ENCODE peak calls at places on chromosome 15, in eight cellular contexts. C is mesenchymal stem cell, T is psoas muscle, G is endodermal cell, N is esophagus muscularis mucosa, S is breast epithelium, M is sigmoid colon, E is right cardiac atrium. L is an unnamed sample.

GRCh38 chr15:39834256-39834655 is 51.6 kb upstream of the FSIP1 start:
- DNase-seq in N (no peak), S (no peak), E (no peak), M (no peak), C (peak; percentile 40), G (no peak), T (no peak), L (no peak)

GRCh38 chr15:101446527-101447167 is 42.9 kb downstream of the PCSK6 start:
- DNase-seq in C (peak; percentile 84), G (peak; percentile 20), T (peak; percentile 54), N (no peak), E (no peak), S (no peak), M (peak; percentile 57), L (no peak)

GRCh38 chr15:60667925-60668324 is 189.0 kb upstream of the ICE2 start:
- DNase-seq in E (no peak), T (no peak), M (no peak), N (no peak), G (no peak), S (no peak), C (no peak), L (no peak)

GRCh38 chr15:29695486-29696167 is 126.6 kb downstream of the TJP1 start:
- DNase-seq in M (no peak), E (no peak), G (peak; percentile 57), C (no peak), N (no peak), S (no peak), T (no peak), L (no peak)

GRCh38 chr15:31399544-31400171 is 73.0 kb downstream of the KLF13 start:
- DNase-seq in E (peak; percentile 57), T (no peak), N (no peak), G (no peak), M (peak; percentile 62), S (no peak), C (no peak), L (no peak)

GRCh38 chr15:92365079-92365478 is 28.6 kb upstream of the ST8SIA2 start:
- DNase-seq in N (no peak), E (no peak), T (no peak), M (no peak), S (no peak), G (peak; percentile 67), C (no peak), L (no peak)

GRCh38 chr15:63481105-63481810 is 23.1 kb upstream of the USP3 start:
- DNase-seq in G (peak; percentile 50), E (no peak), M (no peak), T (no peak), S (no peak), C (peak; percentile 84), N (no peak), L (no peak)

GRCh38 chr15:45710657-45711056 is 75.8 kb downstream of the SQOR start:
- DNase-seq in S (no peak), G (no peak), E (no peak), C (peak; percentile 61), T (no peak), M (peak; percentile 93), N (no peak), L (no peak)

GRCh38 chr15:65204236-65204930 is 6.9 kb downstream of the CILP start:
- DNase-seq in M (peak; percentile 40), C (no peak), N (no peak), G (no peak), S (no peak), E (no peak), T (no peak), L (no peak)

GRCh38 chr15:62512906-62513305 is 347.8 kb upstream of the C2CD4B start:
- DNase-seq in E (no peak), C (no peak), G (no peak), M (no peak), N (no peak), T (no peak), S (no peak), L (no peak)

GRCh38 chr15:54150255-54150654 is 172.0 kb downstream of the UNC13C start:
- DNase-seq in N (no peak), G (no peak), S (no peak), T (no peak), M (no peak), E (no peak), C (no peak), L (no peak)

GRCh38 chr15:27973886-27974285 is 125.2 kb downstream of the OCA2 start:
- DNase-seq in C (no peak), T (no peak), S (no peak), G (no peak), E (no peak), M (no peak), N (no peak), L (no peak)

GRCh38 chr15:48298914-48299313 is 32.3 kb upstream of the DUT start:
- DNase-seq in T (no peak), C (no peak), M (no peak), G (no peak), S (no peak), E (no peak), N (no peak), L (no peak)

GRCh38 chr15:99443056-99443756 is 122.6 kb upstream of the MEF2A start:
- DNase-seq in N (peak; percentile 89), G (no peak), T (no peak), S (peak; percentile 16), C (no peak), E (peak; percentile 43), M (peak; percentile 58), L (peak; percentile 34)

GRCh38 chr15:73809728-73810501 is 56.8 kb upstream of the INSYN1 start:
- DNase-seq in N (no peak), C (no peak), S (no peak), G (no peak), E (peak; percentile 71), T (no peak), M (no peak), L (no peak)

GRCh38 chr15:29887719-29888118 is 65.5 kb upstream of the TJP1 start:
- DNase-seq in N (no peak), M (no peak), G (no peak), S (no peak), E (no peak), T (no peak), C (no peak), L (no peak)

GRCh38 chr15:38687340-38687739 is 122.7 kb upstream of the RASGRP1 start:
- DNase-seq in T (no peak), S (no peak), N (no peak), C (no peak), E (no peak), G (no peak), M (no peak), L (no peak)

GRCh38 chr15:68829068-68829467 is 8.4 kb upstream of the ANP32A start:
- DNase-seq in E (no peak), S (no peak), C (peak; percentile 38), G (no peak), N (no peak), M (no peak), T (no peak), L (no peak)

GRCh38 chr15:50476143-50476542 is 51.9 kb downstream of the USP8 start:
- DNase-seq in C (no peak), E (no peak), N (no peak), T (no peak), M (no peak), S (no peak), G (no peak), L (no peak)

GRCh38 chr15:91022832-91023129 is 387 bp upstream of the VPS33B start:
- DNase-seq in C (no peak), E (no peak), G (no peak), T (no peak), S (no peak), N (no peak), M (no peak), L (no peak)

GRCh38 chr15:81316267-81316666 is 7.7 kb downstream of the STARD5 start:
- DNase-seq in C (no peak), N (no peak), E (no peak), G (no peak), M (no peak), S (no peak), T (no peak), L (no peak)
- H3K9me3 ChIP-seq in C (no peaks in the 10 kb centered on the region), N (no peaks in the 10 kb centered on the region), E (no peaks in the 10 kb centered on the region), G (no peaks in the 10 kb centered on the region), M (no peaks in the 10 kb centered on the region), S (no peaks in the 10 kb centered on the region), T (no peaks in the 10 kb centered on the region), L (no peaks in the 10 kb centered on the region)

DNA sequence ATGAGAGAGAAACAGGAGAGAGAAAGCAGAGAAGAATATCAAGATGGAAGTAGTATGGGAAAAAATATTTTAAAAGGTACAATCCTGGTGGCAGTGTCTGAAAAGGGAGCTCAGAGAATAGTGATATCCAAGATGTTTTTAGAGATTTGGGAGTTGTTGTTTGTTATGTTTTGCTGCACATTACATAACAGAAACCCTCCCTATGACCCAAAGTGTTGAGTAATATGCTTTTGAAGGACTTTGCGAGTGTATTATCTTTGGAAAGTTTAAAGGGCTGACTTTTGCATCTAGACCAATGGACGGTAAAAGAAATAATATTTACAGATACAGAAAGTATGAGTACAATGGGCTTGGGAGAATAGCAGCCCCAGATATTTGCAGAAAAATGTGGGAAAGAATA is 759.7 kb downstream of the NTRK3 start:
- DNase-seq in T (no peak), S (no peak), M (no peak), G (no peak), C (no peak), E (no peak), N (no peak), L (no peak)
- H3K27ac ChIP-seq in T (peak overlapping the region; percentile 66), S (no peak overlapping the region), M (no peak overlapping the region), G (no peak overlapping the region), C (no peak overlapping the region), E (no peak overlapping the region), N (no peak overlapping the region), L (no peak overlapping the region)

DNA sequence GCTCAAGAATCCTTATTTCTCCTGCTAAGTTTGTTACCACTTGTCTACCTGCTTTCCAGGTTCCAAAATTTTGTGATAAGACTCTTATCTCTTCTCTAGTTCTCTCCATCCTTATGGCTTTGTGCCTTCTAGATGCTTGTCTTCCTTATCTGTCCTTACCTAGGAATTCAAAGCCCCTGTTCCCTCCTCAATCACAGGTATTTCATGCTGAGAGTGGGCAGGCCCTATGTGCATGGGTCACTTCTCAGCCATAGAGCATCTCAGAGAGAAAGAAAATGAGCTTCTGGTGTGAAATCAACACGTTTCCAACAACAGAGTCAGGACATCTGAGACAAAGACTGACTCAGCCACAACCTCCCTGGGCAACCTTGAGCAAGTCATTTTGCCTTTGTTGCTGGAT is 214.1 kb upstream of the TLE3 start:
- DNase-seq in T (no peak), S (peak; percentile 8), E (no peak), M (no peak), C (no peak), G (no peak), N (peak; percentile 45), L (no peak)
- H3K27me3 ChIP-seq in T (peaks cover 21% of the 10 kb centered on the region), S (no peaks in the 10 kb centered on the region), E (peaks cover 3% of the 10 kb centered on the region), M (no peaks in the 10 kb centered on the region), C (peaks cover 62% of the 10 kb centered on the region), G (peaks cover 26% of the 10 kb centered on the region), N (no peaks in the 10 kb centered on the region), L (no peaks in the 10 kb centered on the region)

DNA sequence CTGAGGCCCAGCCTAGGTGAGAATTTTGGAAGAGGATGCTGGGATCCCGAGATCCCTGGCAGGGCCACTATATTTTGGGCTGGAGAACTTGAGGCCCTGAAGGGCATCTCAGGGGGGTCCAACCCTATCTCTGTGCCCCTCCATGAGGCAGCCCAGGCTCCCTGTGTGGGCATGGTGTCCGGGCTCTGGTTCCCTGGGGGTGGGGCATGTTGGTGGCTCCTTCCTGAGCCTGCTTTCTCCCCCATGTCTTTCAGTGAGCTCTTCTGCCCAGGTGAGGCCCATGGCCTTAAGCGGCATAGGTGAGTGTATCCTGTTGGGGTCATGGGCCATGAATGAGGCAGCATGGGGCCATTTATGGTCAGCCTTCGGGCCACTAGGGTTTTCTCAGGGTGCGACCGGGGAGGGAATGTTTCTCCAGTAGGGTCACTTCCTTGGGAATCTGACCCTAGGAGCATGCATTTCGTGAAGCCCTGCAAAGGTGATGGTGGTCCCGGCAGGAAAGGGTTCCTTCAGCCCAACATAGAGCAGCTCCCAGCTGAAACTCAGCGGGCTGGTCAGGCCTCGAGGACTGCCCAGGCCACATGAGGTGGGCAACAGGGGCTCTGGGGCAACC is 191.3 kb downstream of the UBE3A start:
- DNase-seq in M (no peak), E (peak; percentile 11), G (no peak), N (peak; percentile 81), C (no peak), S (peak; percentile 7), T (peak; percentile 31), L (no peak)
- H3K9me3 ChIP-seq in M (no peaks in the 10 kb centered on the region), E (no peaks in the 10 kb centered on the region), G (peaks cover 7% of the 10 kb centered on the region), N (peaks cover 74% of the 10 kb centered on the region), C (peaks cover 7% of the 10 kb centered on the region), S (peaks cover 85% of the 10 kb centered on the region), T (no peaks in the 10 kb centered on the region), L (no peaks in the 10 kb centered on the region)